ENCODE peak calls at places on chromosome 7, in four cellular contexts. J is OCI-LY7, L is IMR-90, E is left lung. Y is an unnamed sample. For H3K4me1, the result is how much of the 10 kb centered on the place peaks cover.

GRCh38 chr7:47347986-47348385 is 233.9 kb downstream of the TNS3 start:
- DNase-seq in J (no peak), E (no peak), L (no peak), Y (no peak)

GRCh38 chr7:41847171-41847570 is 144.3 kb upstream of the INHBA start:
- DNase-seq in E (no peak), L (peak), J (no peak), Y (no peak)

GRCh38 chr7:11236680-11237079 is 263.0 kb downstream of the PHF14 start:
- DNase-seq in J (no peak), L (no peak), E (no peak), Y (no peak)

GRCh38 chr7:107035446-107035845 is 9.1 kb upstream of the PRKAR2B start:
- DNase-seq in L (peak), J (no peak), E (no peak), Y (no peak)

GRCh38 chr7:157059534-157059933 is 49.1 kb upstream of the MNX1 start:
- DNase-seq in J (no peak), L (no peak), E (no peak), Y (no peak)

GRCh38 chr7:80362677-80363076 is 149.2 kb downstream of the GNAT3 start:
- DNase-seq in E (no peak), L (peak), J (no peak), Y (no peak)

GRCh38 chr7:91457208-91457607 is 193.0 kb downstream of the FZD1 start:
- DNase-seq in E (no peak), J (no peak), L (no peak), Y (no peak)

GRCh38 chr7:106964455-106964854 is 80.0 kb upstream of the PRKAR2B start:
- DNase-seq in J (no peak), E (no peak), L (peak), Y (no peak)

GRCh38 chr7:26167293-26167934 is 15.4 kb downstream of the NFE2L3 start:
- DNase-seq in E (no peak), L (no peak), J (no peak), Y (no peak)

GRCh38 chr7:127619681-127620405 is 1.9 kb upstream of the PAX4 start:
- DNase-seq in J (no peak), L (no peak), E (no peak), Y (no peak)

GRCh38 chr7:103149808-103150180 is 895 bp upstream of the NAPEPLD start:
- DNase-seq in L (no peak), J (no peak), E (no peak), Y (no peak)
- H3K27ac ChIP-seq in L (peak), J (peak), E (peak), Y (peak)

GRCh38 chr7:1093506-1093850 is 5.6 kb downstream of the GPER1 start:
- DNase-seq in L (no peak), J (no peak), E (no peak), Y (no peak)
- H3K4me3 ChIP-seq in L (no peak), J (no peak), E (no peak), Y (no peak)

GRCh38 chr7:46215987-46216567 is 295.0 kb upstream of the IGFBP3 start:
- DNase-seq in E (no peak), L (no peak), J (no peak), Y (no peak)
- H3K4me1 ChIP-seq in E (under half), L (under half), J (under half), Y (under half)

DNA sequence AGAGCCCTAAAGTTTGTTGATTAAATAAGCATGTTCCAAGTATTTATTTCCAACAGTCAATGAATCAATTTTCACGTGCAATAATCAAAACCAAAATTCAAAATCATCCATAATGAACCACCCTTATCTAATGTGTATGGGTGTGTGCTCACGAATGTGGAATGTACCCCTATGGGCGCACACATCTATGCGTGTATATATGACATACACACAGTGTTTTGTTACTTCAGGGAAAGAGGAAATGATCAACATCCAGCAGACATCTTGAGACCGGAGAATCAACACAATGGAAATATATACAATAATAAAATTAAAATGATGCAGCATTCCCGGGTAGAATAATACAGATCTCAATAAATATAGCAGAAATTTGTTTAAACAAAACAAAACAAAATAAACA is 3.3 kb downstream of the FEZF1 start:
- DNase-seq in J (no peak), E (no peak), L (no peak), Y (no peak)
- H3K27ac ChIP-seq in J (no peak), E (no peak), L (no peak), Y (no peak)

GRCh38 chr7:120729300-120729699 is 128.6 kb downstream of the TSPAN12 start:
- DNase-seq in E (no peak), J (no peak), L (peak), Y (no peak)

GRCh38 chr7:120733143-120733542 is 124.8 kb downstream of the TSPAN12 start:
- DNase-seq in L (peak), J (no peak), E (no peak), Y (no peak)

GRCh38 chr7:120733835-120734234 is 124.1 kb downstream of the TSPAN12 start:
- DNase-seq in L (no peak), J (no peak), E (no peak), Y (no peak)

GRCh38 chr7:120731276-120731675 is 126.7 kb downstream of the TSPAN12 start:
- DNase-seq in L (no peak), J (no peak), E (no peak), Y (no peak)

GRCh38 chr7:120732256-120732655 is 125.7 kb downstream of the TSPAN12 start:
- DNase-seq in L (peak), J (no peak), E (no peak), Y (no peak)
- H3K4me3 ChIP-seq in L (no peak), J (no peak), E (no peak), Y (no peak)

DNA sequence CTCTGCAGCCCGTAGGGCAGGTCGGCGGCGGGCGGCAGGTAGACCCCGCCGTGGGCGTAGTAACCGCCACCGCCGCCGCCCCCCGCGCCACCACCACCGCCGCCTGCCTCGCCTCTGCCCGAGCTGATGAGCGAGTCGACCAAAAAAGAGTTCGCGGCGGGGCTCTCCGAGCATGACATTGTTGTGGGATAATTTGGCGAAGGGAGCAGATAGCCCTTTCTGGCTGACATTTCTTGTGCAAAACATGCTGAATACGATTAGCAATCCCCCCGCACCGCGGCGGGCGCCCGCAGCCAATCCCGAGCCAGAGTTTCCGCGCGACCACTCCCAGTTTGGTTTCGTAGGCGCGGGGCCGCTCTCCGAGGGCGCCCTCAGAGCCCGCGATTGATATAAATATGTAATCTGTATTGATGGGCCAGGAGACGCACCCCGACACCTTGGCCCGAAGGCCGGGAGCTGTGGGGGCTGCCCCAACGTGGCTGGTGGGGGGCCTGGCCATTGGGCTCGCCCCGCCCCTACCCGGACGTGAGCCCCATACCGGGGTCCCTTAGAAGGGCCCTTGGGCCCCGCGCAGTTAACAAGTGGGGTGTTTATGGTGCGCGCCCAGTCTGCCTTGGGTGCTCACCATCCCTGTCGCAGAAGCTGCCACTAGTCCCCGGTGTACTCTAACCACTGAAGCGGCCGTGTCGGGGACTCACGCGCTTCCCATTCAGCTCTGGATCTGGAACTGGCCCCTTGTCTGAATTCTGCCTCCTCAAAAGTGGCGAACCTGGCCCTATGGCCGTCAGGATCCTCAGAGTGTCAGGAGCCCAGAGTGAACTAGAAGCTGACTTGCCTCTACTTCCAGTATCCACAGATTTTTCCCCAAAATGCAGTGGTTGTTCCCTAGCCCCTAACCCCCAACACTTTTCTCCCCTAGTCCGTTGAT is at the start of gene HOXA10:
- DNase-seq in L (no peak), E (peak), J (no peak), Y (no peak)
- H3K4me1 ChIP-seq in L (under half), E (under half), J (under half), Y (under half)

GRCh38 chr7:953547-954327 is 743 bp downstream of the ADAP1 start:
- DNase-seq in J (no peak), E (peak), L (peak), Y (no peak)
- H3K27ac ChIP-seq in J (no peak), E (no peak), L (no peak), Y (peak)

GRCh38 chr7:12930534-12930933 is 243.1 kb downstream of the ARL4A start:
- DNase-seq in L (peak), E (no peak), J (no peak), Y (no peak)
- H3K4me3 ChIP-seq in L (no peak), E (no peak), J (no peak), Y (no peak)

Y was measured in esophagus squamous epithelium.